ENCODE peak calls at places on chromosome 13, in four cellular contexts. E, M, L and G are unnamed samples.

GRCh38 chr13:105144020-105144419 is 1391.4 kb downstream of the EFNB2 start:
- DNase-seq in L (no peak), M (no peak), E (no peak), G (no peak)

GRCh38 chr13:25898991-25899390 is 152.8 kb downstream of the SHISA2 start:
- DNase-seq in L (no peak), M (no peak), E (no peak), G (no peak)

GRCh38 chr13:102707465-102707864 is 12.6 kb upstream of the METTL21C start:
- DNase-seq in M (no peak), E (no peak), L (no peak), G (no peak)

GRCh38 chr13:93098972-93099371 is 127.6 kb upstream of the GPC6 start:
- DNase-seq in E (no peak), M (peak), L (no peak), G (no peak)

GRCh38 chr13:44271915-44272341 is 101.7 kb upstream of the SERP2 start:
- DNase-seq in E (no peak), M (no peak), L (no peak), G (no peak)

GRCh38 chr13:100721885-100722512 is 47.4 kb upstream of the TMTC4 start:
- DNase-seq in L (peak), E (peak), M (peak), G (no peak)

GRCh38 chr13:45138282-45138681 is 18.0 kb downstream of the GTF2F2 start:
- DNase-seq in L (no peak), E (no peak), M (no peak), G (no peak)

GRCh38 chr13:43023244-43023931 is at the start of gene DNAJC15:
- DNase-seq in L (peak), M (peak), E (peak), G (peak)

GRCh38 chr13:39656325-39656677 is 839 bp downstream of the COG6 start:
- DNase-seq in M (no peak), E (no peak), L (no peak), G (no peak)

GRCh38 chr13:39397221-39397620 is 205.8 kb downstream of the LHFPL6 start:
- DNase-seq in M (no peak), E (no peak), L (no peak), G (no peak)

GRCh38 chr13:93244141-93244917 is 17.7 kb downstream of the GPC6 start:
- DNase-seq in E (no peak), L (no peak), M (no peak), G (no peak)

GRCh38 chr13:93554514-93554913 is 327.9 kb downstream of the GPC6 start:
- DNase-seq in M (no peak), E (no peak), L (no peak), G (no peak)

GRCh38 chr13:38530492-38530891 is 156.4 kb upstream of the FREM2 start:
- DNase-seq in L (no peak), E (no peak), M (no peak), G (no peak)

GRCh38 chr13:92137519-92137918 is 739.1 kb downstream of the GPC5 start:
- DNase-seq in E (no peak), M (no peak), L (no peak), G (no peak)

GRCh38 chr13:37453246-37453645 is 145.3 kb downstream of the POSTN start:
- DNase-seq in M (no peak), E (no peak), L (no peak), G (no peak)

GRCh38 chr13:93227906-93228801 is 1.5 kb downstream of the GPC6 start:
- DNase-seq in E (no peak), L (peak), M (peak), G (no peak)

GRCh38 chr13:40401911-40402776 is 264.3 kb downstream of the FOXO1 start:
- DNase-seq in E (peak), M (peak), L (no peak), G (peak)

GRCh38 chr13:110353339-110353977 is 46.4 kb downstream of the COL4A2 start:
- DNase-seq in M (no peak), L (no peak), E (no peak), G (no peak)

GRCh38 chr13:110354209-110354627 is 47.1 kb downstream of the COL4A2 start:
- DNase-seq in E (no peak), L (no peak), M (no peak), G (no peak)

GRCh38 chr13:110351636-110352420 is 44.7 kb downstream of the COL4A2 start:
- DNase-seq in M (no peak), E (no peak), L (no peak), G (no peak)

GRCh38 chr13:110354715-110355473 is 47.8 kb downstream of the COL4A2 start:
- DNase-seq in E (no peak), L (no peak), M (no peak), G (no peak)

GRCh38 chr13:110352735-110353134 is 45.7 kb downstream of the COL4A2 start:
- DNase-seq in L (peak), E (no peak), M (no peak), G (no peak)
- TF ChIP-seq CTCF in L (peak), E (no peak), M (no peak), G (no peak)

DNA sequence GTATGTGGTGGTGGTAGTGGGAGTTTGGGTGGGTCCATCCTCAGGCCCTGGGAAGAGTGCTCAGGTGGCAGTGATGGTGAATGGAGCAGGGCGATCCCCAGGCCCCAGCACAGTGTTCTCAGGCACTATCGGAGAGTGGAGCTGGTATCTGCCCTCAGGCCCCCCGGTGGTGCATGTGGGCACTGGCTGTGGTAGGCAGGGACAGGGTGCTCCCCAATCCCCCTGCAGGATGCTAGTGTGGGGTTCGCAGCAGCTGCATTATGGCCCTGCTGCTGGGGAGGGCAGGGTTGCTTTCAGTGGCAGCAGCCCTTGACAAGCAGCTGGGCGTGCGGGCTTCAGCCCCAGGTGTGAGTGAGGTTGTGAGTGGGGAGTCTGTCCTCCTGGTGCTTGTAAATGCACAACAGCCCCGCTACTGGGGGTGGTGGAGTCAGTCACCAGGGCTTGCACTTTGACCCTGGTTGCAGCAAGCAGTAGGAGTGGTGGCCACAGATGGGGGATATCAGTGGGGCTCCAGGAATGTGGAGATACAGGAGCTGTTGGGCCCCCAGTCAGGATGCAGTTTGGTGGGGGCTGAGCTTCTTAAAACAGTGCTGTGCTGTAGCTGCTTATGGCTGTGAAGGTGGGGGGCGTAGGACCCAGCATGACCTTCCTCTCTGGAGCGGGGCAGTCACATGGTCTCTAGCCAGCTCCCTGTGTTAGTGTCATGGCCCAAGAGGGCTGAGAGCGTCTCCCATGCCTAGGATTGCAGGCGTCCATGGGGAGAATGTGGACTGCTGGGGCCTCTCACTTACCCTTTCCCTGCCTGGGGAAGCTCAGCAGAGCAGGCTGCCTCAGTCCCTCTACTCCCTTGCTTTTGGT is 38.7 kb upstream of the ARHGEF7 start:
- DNase-seq in E (no peak), M (no peak), L (peak), G (no peak)
- TF ChIP-seq CTCF in E (no peak), M (no peak), L (no peak), G (no peak)

DNA sequence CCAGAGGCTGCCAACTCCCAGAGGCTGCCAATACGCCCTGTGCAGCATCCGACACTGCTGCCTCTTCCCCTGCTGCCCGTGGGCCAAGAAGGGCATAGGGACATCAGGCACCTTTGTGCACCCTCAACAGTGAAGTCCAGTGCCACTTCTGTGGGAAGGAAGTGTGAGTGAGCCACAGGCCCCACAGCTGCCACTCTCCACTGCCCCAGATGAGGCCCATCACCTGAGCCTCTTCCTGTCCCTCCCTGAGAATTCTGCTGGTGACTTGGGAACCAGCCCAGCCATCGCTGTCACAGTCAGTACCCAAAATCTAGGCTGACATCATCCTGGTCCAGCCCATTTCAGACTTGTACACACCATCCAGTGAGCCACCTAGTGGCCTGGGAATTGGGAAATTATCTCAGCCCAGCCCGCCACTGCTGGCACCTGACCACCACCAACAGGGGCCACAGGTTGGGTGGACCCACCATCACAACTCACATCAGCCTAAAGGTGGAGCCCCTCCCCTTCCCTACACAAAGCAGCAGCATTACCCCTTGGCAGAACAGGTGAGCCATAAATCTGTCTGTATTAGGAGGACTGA is 733.9 kb upstream of the KLHL1 start:
- DNase-seq in M (no peak), E (no peak), L (no peak), G (no peak)
- TF ChIP-seq CTCF in M (no peak), E (no peak), L (no peak), G (no peak)

DNA sequence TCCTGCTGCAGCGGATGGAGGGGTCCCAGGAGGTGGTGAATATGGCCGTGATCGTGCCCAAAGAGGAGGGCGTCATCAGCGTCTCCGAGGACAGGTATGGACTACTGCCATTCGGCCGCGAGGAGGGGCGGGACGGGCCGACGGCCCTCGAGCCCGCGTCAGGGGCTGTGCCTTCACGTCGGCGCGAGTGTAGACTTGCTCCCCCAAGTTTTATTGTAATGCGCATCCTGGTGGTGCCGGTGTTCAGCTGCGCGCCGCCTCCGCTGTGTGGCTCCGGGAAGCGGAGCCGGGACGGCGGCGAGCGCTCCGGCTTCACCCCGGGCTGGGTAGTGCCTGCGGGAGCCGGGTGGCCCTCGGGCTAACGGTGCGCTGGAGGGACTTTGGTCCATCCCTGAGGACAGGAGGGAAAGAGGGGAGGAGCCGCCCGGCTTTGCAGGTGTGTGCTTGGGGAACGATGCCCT is 499 bp downstream of the WDFY2 start:
- DNase-seq in L (peak), E (peak), M (peak), G (no peak)
- TF ChIP-seq CTCF in L (no peak), E (no peak), M (no peak), G (no peak)

DNA sequence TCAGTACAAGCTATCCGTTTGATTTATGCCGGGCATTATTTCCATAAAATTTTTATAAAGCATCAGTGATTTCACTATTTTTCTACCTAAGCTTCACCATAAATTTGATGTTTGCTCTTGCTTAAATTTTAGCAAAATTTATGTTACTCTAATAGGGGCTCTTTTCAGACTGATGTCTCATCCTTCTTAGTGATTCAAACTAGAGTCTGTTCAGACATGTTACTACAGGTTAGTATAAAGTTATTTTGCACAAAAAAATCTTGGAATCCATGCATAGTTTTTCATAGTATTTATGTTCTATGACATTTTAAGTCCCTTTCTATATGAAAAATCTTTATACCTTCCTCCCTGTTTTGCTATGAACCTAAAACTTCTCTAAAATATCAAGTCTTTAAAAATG is 1151.9 kb downstream of the SLITRK5 start:
- DNase-seq in E (no peak), L (no peak), M (no peak), G (no peak)
- TF ChIP-seq CTCF in E (no peak), L (no peak), M (no peak), G (no peak)

DNA sequence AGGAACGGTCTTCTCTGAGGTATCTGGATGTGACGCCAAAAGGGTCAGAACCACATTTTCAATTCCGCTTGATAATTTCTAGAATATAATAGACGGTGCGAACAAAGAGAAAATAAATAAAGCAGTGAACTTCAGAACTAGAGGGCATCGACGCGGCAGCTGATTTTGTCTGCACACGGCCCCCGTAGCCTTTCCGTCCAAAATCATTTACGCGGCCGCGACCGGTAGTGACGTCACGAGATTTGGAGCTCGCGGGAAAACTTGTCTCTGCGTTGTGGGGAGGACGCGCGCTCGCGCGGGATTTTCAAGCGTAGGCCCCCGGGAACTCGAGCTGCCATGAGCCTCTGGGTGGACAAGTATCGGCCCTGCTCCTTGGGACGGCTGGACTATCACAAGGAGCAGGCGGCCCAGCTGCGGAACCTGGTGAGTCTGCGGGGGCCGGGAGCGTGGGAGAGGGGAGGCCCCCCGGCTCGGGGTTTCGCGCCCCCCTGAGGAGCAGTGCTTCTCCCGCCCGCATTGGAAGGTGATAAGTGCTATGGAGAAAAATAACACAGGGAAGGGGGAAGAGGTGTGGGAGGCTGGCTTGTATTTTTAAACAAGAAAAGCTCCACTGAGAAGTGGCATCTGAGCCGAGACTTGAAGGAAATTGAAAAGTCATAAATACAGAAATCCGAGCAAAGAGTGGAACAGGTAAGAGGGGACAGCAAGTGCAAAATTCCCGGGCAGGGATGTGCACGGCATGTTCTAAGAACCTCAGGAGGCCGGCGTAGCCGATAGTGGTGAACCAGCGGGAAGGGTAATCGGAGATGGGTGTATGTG is at the start of gene RFC3:
- DNase-seq in L (peak), M (peak), E (peak), G (peak)
- TF ChIP-seq CTCF in L (no peak), M (no peak), E (no peak), G (no peak)

GRCh38 chr13:107743100-107743499 is 472.2 kb downstream of the LIG4 start:
- DNase-seq in L (no peak), M (no peak), E (no peak), G (no peak)

GRCh38 chr13:107743523-107743922 is 471.8 kb downstream of the LIG4 start:
- DNase-seq in M (no peak), L (no peak), E (no peak), G (no peak)

GRCh38 chr13:107743983-107744382 is 471.4 kb downstream of the LIG4 start:
- DNase-seq in E (no peak), M (no peak), L (no peak), G (no peak)

DNA sequence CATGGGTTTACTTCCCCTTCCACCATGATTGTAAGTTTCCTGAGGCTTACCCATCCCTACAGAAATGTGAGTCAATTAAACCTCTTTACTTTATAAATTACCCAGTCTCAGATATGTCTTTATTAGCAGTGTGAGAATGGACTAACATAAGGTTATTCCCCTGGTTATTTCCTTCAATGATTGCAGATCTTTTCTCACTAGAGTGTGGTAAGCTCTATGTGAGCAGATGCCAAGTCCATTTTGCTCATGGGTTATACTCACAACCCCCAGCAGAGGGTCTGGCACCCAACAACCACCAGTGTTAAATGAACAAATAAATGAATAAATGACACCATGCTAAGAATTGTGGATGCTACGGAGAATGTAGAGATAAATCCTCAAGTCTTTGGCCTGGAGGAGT is 472.8 kb downstream of the LIG4 start:
- DNase-seq in L (no peak), M (no peak), E (no peak), G (no peak)
- TF ChIP-seq CTCF in L (no peak), M (no peak), E (no peak), G (no peak)

GRCh38 chr13:113122571-113123225 is at the start of gene F10:
- DNase-seq in E (no peak), M (peak), L (peak), G (peak)

GRCh38 chr13:113121183-113121927 is 1.2 kb upstream of the F10 start:
- DNase-seq in M (no peak), E (no peak), L (no peak), G (peak)

GRCh38 chr13:113121928-113122420 is 625 bp upstream of the F10 start:
- DNase-seq in L (no peak), M (no peak), E (no peak), G (no peak)

GRCh38 chr13:113124211-113125025 is 1.8 kb downstream of the F10 start:
- DNase-seq in E (no peak), L (no peak), M (no peak), G (peak)

GRCh38 chr13:113123226-113124150 is 889 bp downstream of the F10 start:
- DNase-seq in M (no peak), L (peak), E (no peak), G (peak)
- TF ChIP-seq CTCF in M (no peak), L (peak), E (no peak), G (no peak)

GRCh38 chr13:18943721-18944391 is 237.8 kb downstream of the TUBA3C start:
- DNase-seq in E (no peak), L (no peak), M (no peak), G (no peak)
- TF ChIP-seq CTCF in E (no peak), L (no peak), M (no peak), G (no peak)

DNA sequence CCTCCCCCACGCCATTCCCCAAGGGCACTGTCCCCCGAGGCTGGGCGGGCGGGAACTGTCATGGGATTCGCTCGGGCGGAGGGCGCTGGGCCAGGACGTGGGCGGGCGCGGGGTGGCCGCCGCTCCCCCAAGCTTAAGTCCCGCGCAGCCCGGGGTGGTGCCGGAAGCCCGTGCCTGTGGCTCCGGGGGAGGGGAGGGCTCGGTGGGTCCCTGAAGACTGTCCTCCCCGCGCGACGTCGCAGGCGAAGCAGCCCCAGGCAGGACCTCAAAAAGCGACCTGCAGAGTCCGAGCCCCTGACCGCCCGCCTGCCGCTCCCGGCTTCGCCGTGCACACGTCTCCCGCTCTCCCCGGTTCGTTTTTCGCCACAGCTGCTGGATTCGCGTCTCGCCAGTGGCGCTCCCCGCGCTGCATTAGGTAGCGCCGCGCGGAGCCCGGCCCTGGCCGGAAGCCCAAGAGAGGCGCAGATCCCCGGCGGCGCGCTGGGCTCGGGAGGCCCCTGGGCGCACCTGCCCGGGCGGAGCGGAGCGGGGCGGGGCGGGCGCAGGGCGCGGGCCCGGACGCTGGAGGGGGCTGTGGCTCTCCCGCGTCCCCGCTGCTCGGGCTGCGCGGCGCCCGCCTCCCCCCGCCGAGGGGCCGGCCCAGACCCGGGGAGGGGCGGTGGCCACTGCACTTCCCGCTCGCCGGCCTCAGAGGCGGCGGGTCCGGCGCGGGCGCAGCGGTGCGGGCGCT is at the start of gene FARP1:
- DNase-seq in E (no peak), L (peak), M (peak), G (peak)
- TF ChIP-seq CTCF in E (no peak), L (no peak), M (peak), G (no peak)